ENCODE peak calls at places on chromosomes 11 and 22, in seven cellular contexts. M is testis, B is A549, Y is HAP-1, S is thoracic aorta, C is upper lobe of right lung, J is GM23338. G is an unnamed sample.

GRCh38 chr22:28759861-28760560 is 12.5 kb upstream of the CCDC117 start:
- DNase-seq in C (no peak), B (peak; percentile 18), S (no peak), M (no peak), J (peak; percentile 82), Y (peak; percentile 44), G (peak; percentile 49)

GRCh38 chr11:29452131-29452530 is 564.7 kb downstream of the KCNA4 start:
- DNase-seq in C (no peak), S (no peak), Y (no peak), B (no peak), J (no peak), M (no peak), G (no peak)

GRCh38 chr11:36822829-36823228 is 224.8 kb upstream of the RAG2 start:
- DNase-seq in Y (no peak), B (no peak), M (no peak), J (no peak), C (no peak), S (no peak), G (no peak)

GRCh38 chr22:36252754-36253522 is at the start of gene APOL1:
- DNase-seq in C (peak; percentile 74), M (peak; percentile 63), B (peak; percentile 19), Y (no peak), J (no peak), S (no peak), G (no peak)

GRCh38 chr11:1152316-1153104 is 5.2 kb upstream of the MUC5AC start:
- DNase-seq in B (peak; percentile 88), M (peak; percentile 10), C (peak; percentile 60), S (no peak), Y (no peak), J (no peak), G (peak; percentile 67)

GRCh38 chr22:20567993-20568417 is 60.6 kb downstream of the MED15 start:
- DNase-seq in J (peak; percentile 40), C (peak; percentile 51), Y (no peak), S (no peak), M (peak; percentile 70), B (peak; percentile 50), G (peak; percentile 73)

GRCh38 chr22:49290711-49291110 is 537.0 kb downstream of the BRD1 start:
- DNase-seq in M (peak; percentile 2), C (no peak), S (no peak), Y (no peak), B (no peak), J (no peak), G (peak; percentile 54)

GRCh38 chr22:46287873-46288751 is 8.6 kb upstream of the GTSE1 start:
- DNase-seq in Y (no peak), S (no peak), M (no peak), C (peak; percentile 76), B (no peak), J (no peak), G (peak; percentile 44)

GRCh38 chr11:686451-687243 is 8.4 kb downstream of the DEAF1 start:
- DNase-seq in S (no peak), J (no peak), C (no peak), Y (no peak), M (no peak), B (no peak), G (no peak)

GRCh38 chr11:71083105-71083504 is 169.3 kb downstream of the SHANK2 start:
- DNase-seq in B (no peak), S (no peak), Y (no peak), M (no peak), J (no peak), C (no peak), G (no peak)

GRCh38 chr11:128179512-128179911 is 407.8 kb downstream of the ETS1 start:
- DNase-seq in Y (no peak), C (no peak), B (no peak), S (no peak), M (no peak), J (no peak), G (no peak)

GRCh38 chr22:47442821-47443220 is 680.4 kb downstream of the TBC1D22A start:
- DNase-seq in C (no peak), Y (no peak), M (no peak), S (no peak), J (no peak), B (no peak), G (no peak)

GRCh38 chr11:8365542-8365941 is 101.9 kb upstream of the LMO1 start:
- DNase-seq in C (peak; percentile 57), S (no peak), M (no peak), J (peak; percentile 66), B (no peak), Y (no peak), G (peak; percentile 76)

GRCh38 chr11:11117730-11118129 is 235.3 kb downstream of the CSNK2A3 start:
- DNase-seq in B (no peak), Y (no peak), M (no peak), J (no peak), S (no peak), C (no peak), G (no peak)

GRCh38 chr11:43962383-43962969 is 20.0 kb downstream of the C11orf96 start:
- DNase-seq in Y (peak; percentile 24), B (no peak), S (no peak), M (no peak), C (no peak), J (no peak), G (no peak)

GRCh38 chr11:34529643-34530042 is 16.0 kb upstream of the ELF5 start:
- DNase-seq in M (no peak), S (no peak), B (no peak), C (no peak), J (no peak), Y (no peak), G (no peak)

GRCh38 chr11:12192796-12193514 is 82.6 kb downstream of the MICAL2 start:
- DNase-seq in Y (no peak), M (no peak), C (no peak), B (no peak), J (no peak), S (no peak), G (no peak)

GRCh38 chr11:84468255-84468654 is 1158.9 kb downstream of the DLG2 start:
- DNase-seq in C (no peak), Y (peak; percentile 33), M (no peak), S (no peak), B (no peak), J (no peak), G (no peak)

GRCh38 chr11:112962854-112963367 is 1.7 kb downstream of the NCAM1 start:
- DNase-seq in Y (no peak), J (peak; percentile 71), B (no peak), C (peak; percentile 65), S (peak; percentile 14), M (peak; percentile 67), G (peak; percentile 79)

GRCh38 chr11:659532-660085 is 22.5 kb downstream of the DRD4 start:
- DNase-seq in B (no peak), Y (no peak), S (no peak), J (no peak), M (no peak), C (no peak), G (peak; percentile 57)

GRCh38 chr11:73389134-73389525 is 12.9 kb downstream of the RELT start:
- DNase-seq in M (no peak), B (peak; percentile 42), J (no peak), C (no peak), Y (no peak), S (no peak), G (no peak)

GRCh38 chr22:19904881-19905618 is 36.5 kb upstream of the COMT start:
- DNase-seq in C (no peak), Y (no peak), M (no peak), S (no peak), B (no peak), J (no peak), G (no peak)

GRCh38 chr11:127070808-127071207 is 70.2 kb upstream of the KIRREL3 start:
- DNase-seq in B (no peak), S (no peak), Y (no peak), J (no peak), C (no peak), M (no peak), G (no peak)

GRCh38 chr22:43346521-43346929 is 3.4 kb upstream of the SCUBE1 start:
- DNase-seq in M (peak; percentile 71), B (peak; percentile 37), J (peak; percentile 85), Y (peak; percentile 50), S (no peak), C (peak; percentile 82), G (peak; percentile 93)

GRCh38 chr11:122181372-122181771 is 65.4 kb upstream of the BLID start:
- DNase-seq in B (no peak), M (no peak), S (no peak), J (no peak), Y (no peak), C (no peak), G (no peak)

GRCh38 chr22:23058063-23058462 is 12.3 kb upstream of the GNAZ start:
- DNase-seq in S (no peak), Y (no peak), B (no peak), J (peak; percentile 9), M (peak; percentile 3), C (peak; percentile 12), G (peak; percentile 46)

GRCh38 chr11:86958259-86958658 is 3.1 kb upstream of the FZD4 start:
- DNase-seq in M (no peak), C (no peak), S (no peak), B (no peak), Y (no peak), J (no peak), G (no peak)

GRCh38 chr11:96242191-96242845 is 100.7 kb downstream of the MAML2 start:
- DNase-seq in Y (no peak), J (no peak), C (no peak), B (no peak), M (no peak), S (no peak), G (no peak)
- H3K4me3 ChIP-seq in Y (no peak overlapping the region), J (no peak overlapping the region), C (peak overlapping the region; percentile 49), B (peak overlapping the region; percentile 43), M (peak overlapping the region; percentile 57), S (peak overlapping the region; percentile 75), G (no peak overlapping the region)

GRCh38 chr11:65493367-65494176 is 5.3 kb upstream of the MALAT1 start:
- DNase-seq in S (peak; percentile 80), C (peak; percentile 77), J (peak; percentile 18), B (peak; percentile 95), Y (no peak), M (no peak), G (no peak)
- H3K4me3 ChIP-seq in S (peak overlapping the region; percentile 50), C (peak overlapping the region; percentile 13), J (no peak overlapping the region), B (no peak overlapping the region), Y (no peak overlapping the region), M (no peak overlapping the region), G (no peak overlapping the region)

GRCh38 chr11:104876838-104877500 is 21.3 kb downstream of the CASP12 start:
- DNase-seq in C (no peak), Y (no peak), S (no peak), M (no peak), J (no peak), B (no peak), G (no peak)
- H3K4me3 ChIP-seq in C (no peak overlapping the region), Y (no peak overlapping the region), S (peak overlapping the region; percentile 17), M (no peak overlapping the region), J (no peak overlapping the region), B (no peak overlapping the region), G (no peak overlapping the region)

DNA sequence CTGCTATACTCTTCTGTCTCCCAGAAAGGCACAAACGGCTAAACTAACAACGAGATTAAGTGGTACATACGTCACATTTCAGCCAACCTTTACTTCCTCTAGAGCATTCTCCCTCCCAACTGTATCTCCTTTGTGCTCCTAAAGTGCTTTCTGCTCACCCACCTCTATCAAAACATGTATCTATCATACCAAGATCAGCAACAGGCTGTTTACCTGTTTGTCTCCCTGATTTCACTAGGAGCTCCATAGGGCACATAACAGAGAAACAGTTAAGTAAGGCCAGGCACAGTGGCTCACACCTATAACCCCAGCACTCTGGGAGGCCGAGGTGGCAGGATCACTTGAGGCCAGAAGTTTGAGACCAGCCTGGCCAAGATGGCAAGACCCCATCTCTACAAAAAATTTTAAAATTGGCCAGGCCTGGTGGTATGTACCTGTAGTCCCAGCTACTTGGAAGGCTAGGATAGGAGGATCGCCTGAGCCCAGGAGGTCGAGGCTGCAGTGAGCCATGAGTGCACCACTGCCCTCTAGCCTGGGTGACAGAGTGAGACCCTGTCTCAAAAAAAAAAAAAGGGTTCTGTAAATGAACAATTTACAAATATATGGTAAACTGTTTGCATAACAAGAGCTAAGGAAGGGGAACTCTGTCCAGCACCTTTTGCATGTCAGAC is 2.8 kb downstream of the NDUFC2 start:
- DNase-seq in M (no peak), C (no peak), S (no peak), B (no peak), J (no peak), Y (no peak), G (no peak)
- H3K4me3 ChIP-seq in M (no peak overlapping the region), C (no peak overlapping the region), S (no peak overlapping the region), B (no peak overlapping the region), J (no peak overlapping the region), Y (no peak overlapping the region), G (no peak overlapping the region)